ENCODE peak calls at places on chromosomes 2 and 18, in nine cellular contexts. E, G, J, T, K, O, C, Q and N are unnamed samples.

GRCh38 chr2:169895294-169895985 is 68.2 kb downstream of the UBR3 start:
- DNase-seq in E (no peak), G (peak), J (no peak), T (no peak), K (no peak), O (no peak), C (no peak), Q (no peak), N (no peak)

GRCh38 chr2:63078852-63079606 is 28.4 kb downstream of the OTX1 start:
- DNase-seq in E (no peak), G (no peak), J (peak), T (no peak), K (no peak), O (no peak), C (no peak), Q (no peak), N (no peak)

GRCh38 chr2:241811209-241811951 is 2.4 kb downstream of the NEU4 start:
- DNase-seq in E (no peak), G (no peak), J (no peak), T (peak), K (no peak), O (peak), C (no peak), Q (no peak), N (no peak)

GRCh38 chr2:45849491-45850283 is 198.2 kb downstream of the PRKCE start:
- DNase-seq in E (no peak), G (peak), J (no peak), T (peak), K (no peak), O (no peak), C (no peak), Q (no peak), N (no peak)

GRCh38 chr2:26243643-26244478 is 571 bp downstream of the HADHA start:
- DNase-seq in E (no peak), G (peak), J (peak), T (no peak), K (no peak), O (no peak), C (peak), Q (peak), N (peak)

GRCh38 chr2:238863231-238863630 is 15.3 kb downstream of the TWIST2 start:
- DNase-seq in E (no peak), G (no peak), J (no peak), T (no peak), K (peak), O (no peak), C (no peak), Q (no peak), N (no peak)

GRCh38 chr2:197184959-197185586 is 125.5 kb downstream of the ANKRD44 start:
- DNase-seq in E (no peak), G (peak), J (no peak), T (peak), K (peak), O (peak), C (no peak), Q (no peak), N (peak)

GRCh38 chr2:191657977-191658376 is 20.0 kb upstream of the NABP1 start:
- DNase-seq in E (no peak), G (peak), J (peak), T (no peak), K (no peak), O (no peak), C (no peak), Q (no peak), N (no peak)

GRCh38 chr2:237498341-237498740 is 11.3 kb downstream of the MLPH start:
- DNase-seq in E (no peak), G (no peak), J (no peak), T (no peak), K (no peak), O (no peak), C (no peak), Q (no peak), N (no peak)

GRCh38 chr18:57334383-57334782 is 18.0 kb upstream of the ST8SIA3 start:
- DNase-seq in E (no peak), G (no peak), J (no peak), T (no peak), K (no peak), O (no peak), C (no peak), Q (no peak), N (no peak)

GRCh38 chr2:216006164-216006663 is 7.1 kb downstream of the MREG start:
- DNase-seq in E (peak), G (no peak), J (peak), T (peak), K (no peak), O (no peak), C (no peak), Q (peak), N (no peak)

GRCh38 chr2:99605036-99605435 is 115.2 kb upstream of the REV1 start:
- DNase-seq in E (no peak), G (peak), J (no peak), T (no peak), K (no peak), O (no peak), C (no peak), Q (no peak), N (no peak)

GRCh38 chr18:59051470-59052165 is 88.1 kb upstream of the SEC11C start:
- DNase-seq in E (no peak), G (no peak), J (no peak), T (no peak), K (no peak), O (no peak), C (no peak), Q (no peak), N (no peak)

GRCh38 chr2:41907141-41907540 is 140.7 kb upstream of the PKDCC start:
- DNase-seq in E (no peak), G (no peak), J (no peak), T (no peak), K (no peak), O (no peak), C (no peak), Q (no peak), N (no peak)

GRCh38 chr18:80245781-80246655 is 1.3 kb downstream of the PARD6G start:
- DNase-seq in E (no peak), G (no peak), J (no peak), T (peak), K (peak), O (no peak), C (no peak), Q (no peak), N (no peak)

GRCh38 chr2:41930807-41931566 is 116.8 kb upstream of the PKDCC start:
- DNase-seq in E (no peak), G (no peak), J (no peak), T (peak), K (no peak), O (no peak), C (peak), Q (no peak), N (no peak)

GRCh38 chr2:120258140-120258539 is 5.5 kb downstream of the RALB start:
- DNase-seq in E (no peak), G (no peak), J (no peak), T (no peak), K (no peak), O (no peak), C (no peak), Q (no peak), N (no peak)

GRCh38 chr2:134717706-134718094 is 1.1 kb downstream of the TMEM163 start:
- DNase-seq in E (no peak), G (no peak), J (no peak), T (no peak), K (no peak), O (no peak), C (no peak), Q (no peak), N (no peak)

GRCh38 chr2:54629914-54630609 is 93.4 kb upstream of the EML6 start:
- DNase-seq in E (no peak), G (peak), J (no peak), T (no peak), K (no peak), O (peak), C (peak), Q (peak), N (peak)

GRCh38 chr2:45498661-45499550 is 112.2 kb downstream of the SRBD1 start:
- DNase-seq in E (no peak), G (no peak), J (no peak), T (no peak), K (no peak), O (no peak), C (no peak), Q (no peak), N (no peak)

DNA sequence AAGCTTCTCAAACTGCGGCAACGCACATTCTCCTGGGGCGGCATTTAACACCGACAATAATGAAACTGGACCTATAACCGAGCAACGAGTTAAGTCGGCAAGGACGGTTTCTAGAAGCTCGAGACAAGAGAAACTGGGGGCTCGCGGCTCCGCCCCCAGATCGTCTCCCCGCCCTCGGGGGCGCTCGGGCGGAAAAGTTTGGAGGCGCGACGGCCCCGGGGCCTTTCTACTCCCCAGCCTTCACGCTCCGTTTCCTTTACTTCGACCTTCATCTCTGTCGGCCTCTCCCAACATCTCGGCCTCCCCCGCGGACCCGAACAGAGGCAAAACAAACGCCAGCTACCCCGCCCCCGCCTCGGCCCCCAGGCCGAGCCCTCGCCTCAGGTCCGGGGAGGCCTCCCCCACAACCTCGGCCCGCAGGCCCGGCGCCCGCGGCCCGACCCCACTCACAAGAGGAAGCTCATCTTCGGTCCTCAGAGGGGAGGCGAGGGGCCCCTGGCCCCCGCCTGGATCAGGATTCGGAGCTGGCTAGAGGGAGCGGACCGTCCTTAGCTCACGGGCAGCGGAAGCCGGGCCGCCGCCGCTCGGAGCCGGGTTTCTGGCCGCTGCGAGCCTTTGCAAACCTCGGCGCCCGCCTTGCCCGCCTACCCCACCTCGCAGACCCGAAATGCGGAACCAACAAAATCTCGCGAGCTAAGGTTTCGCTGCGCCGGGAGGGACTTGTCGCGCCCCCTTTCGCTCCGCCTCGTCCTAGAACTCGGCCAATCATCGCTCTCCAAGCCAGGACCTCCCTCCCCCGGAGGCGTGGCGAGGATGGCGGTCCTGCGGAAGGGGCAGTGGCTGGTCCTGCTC is at the start of gene MOB1A:
- DNase-seq in E (peak), G (peak), J (peak), T (peak), K (peak), O (peak), C (peak), Q (peak), N (peak)
- TF ChIP-seq CTCF in E (no peak), G (no peak), J (no peak), T (peak), K (no peak), O (no peak), C (no peak), Q (no peak), N (no peak)

GRCh38 chr2:12738112-12738485 is 21.4 kb downstream of the TRIB2 start:
- DNase-seq in E (no peak), G (peak), J (peak), T (no peak), K (no peak), O (no peak), C (no peak), Q (no peak), N (no peak)

GRCh38 chr2:12737226-12738111 is 20.7 kb downstream of the TRIB2 start:
- DNase-seq in E (no peak), G (no peak), J (no peak), T (no peak), K (no peak), O (no peak), C (no peak), Q (no peak), N (no peak)

GRCh38 chr2:12733846-12734245 is 17.1 kb downstream of the TRIB2 start:
- DNase-seq in E (no peak), G (no peak), J (no peak), T (no peak), K (no peak), O (peak), C (no peak), Q (no peak), N (peak)

GRCh38 chr2:12732663-12733062 is 15.9 kb downstream of the TRIB2 start:
- DNase-seq in E (no peak), G (no peak), J (no peak), T (no peak), K (no peak), O (peak), C (no peak), Q (no peak), N (no peak)

GRCh38 chr2:12734914-12735654 is 18.3 kb downstream of the TRIB2 start:
- DNase-seq in E (no peak), G (no peak), J (no peak), T (no peak), K (no peak), O (no peak), C (no peak), Q (no peak), N (no peak)
- H3K27ac ChIP-seq in E (no peak), G (no peak), J (no peak), T (peak), K (no peak), O (peak), C (no peak), Q (no peak), N (peak)

GRCh38 chr2:131054488-131054887 is 38.8 kb downstream of the FAM168B start:
- DNase-seq in E (no peak), G (no peak), J (no peak), T (no peak), K (no peak), O (no peak), C (no peak), Q (no peak), N (no peak)
- TF ChIP-seq POLR2A in E (no peak), G (no peak), J (no peak), T (no peak), K (no peak), O (no peak), C (no peak), Q (no peak), N (no peak)

GRCh38 chr18:31819925-31820229 is 59.2 kb upstream of the SLC25A52 start:
- DNase-seq in E (no peak), G (no peak), J (no peak), T (no peak), K (no peak), O (no peak), C (no peak), Q (no peak), N (no peak)
- TF ChIP-seq CTCF in E (no peak), G (no peak), J (no peak), T (no peak), K (no peak), O (no peak), C (no peak), Q (no peak), N (no peak)

GRCh38 chr2:11892041-11892440 is 145.6 kb downstream of the LPIN1 start:
- DNase-seq in E (no peak), G (no peak), J (no peak), T (no peak), K (no peak), O (no peak), C (no peak), Q (no peak), N (no peak)
- H3K27ac ChIP-seq in E (no peak), G (no peak), J (no peak), T (no peak), K (no peak), O (no peak), C (no peak), Q (no peak), N (no peak)

DNA sequence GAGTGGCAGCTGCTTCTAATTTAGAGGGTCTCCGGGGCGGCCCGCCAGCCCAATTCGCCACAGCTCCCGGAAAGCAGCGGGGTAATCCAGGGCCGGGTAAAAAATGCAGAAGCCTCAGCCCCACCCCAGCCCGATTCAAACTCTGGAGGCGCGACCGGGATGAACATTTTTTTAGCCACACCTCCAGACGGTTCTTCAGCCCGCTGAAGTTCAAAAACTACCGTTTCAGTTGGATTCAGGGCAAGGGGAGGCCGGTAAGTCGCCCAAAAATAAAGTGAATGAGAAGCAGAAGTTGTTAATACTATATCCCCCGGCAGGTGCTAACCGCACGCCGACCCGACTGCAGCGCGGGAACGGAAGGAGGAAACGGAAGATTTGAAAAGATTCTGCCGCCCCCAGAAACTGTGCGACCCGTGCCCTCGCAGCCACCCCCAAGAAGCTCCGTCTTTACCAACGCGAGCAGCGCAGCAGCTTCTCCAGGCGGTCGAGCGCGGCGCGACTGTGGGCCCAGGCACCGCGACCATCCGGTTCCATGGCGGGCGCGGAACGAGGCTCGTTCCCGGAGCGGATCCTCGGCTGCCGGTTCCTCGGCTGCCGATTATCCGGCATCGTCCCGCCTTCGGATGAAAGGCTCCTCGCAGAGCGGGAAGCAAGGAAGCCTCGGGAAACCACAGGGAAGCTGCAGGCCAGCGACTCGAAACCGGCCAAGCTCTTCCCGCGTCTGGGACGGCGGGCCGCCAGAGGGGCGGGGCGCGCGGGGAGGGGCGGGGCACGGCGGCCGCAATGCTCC is at the start of gene BARD1:
- DNase-seq in E (no peak), G (peak), J (no peak), T (peak), K (no peak), O (peak), C (peak), Q (peak), N (peak)
- TF ChIP-seq POLR2A in E (peak), G (no peak), J (no peak), T (peak), K (no peak), O (no peak), C (peak), Q (peak), N (no peak)

GRCh38 chr18:48669991-48670750 is 131.3 kb downstream of the CTIF start:
- DNase-seq in E (no peak), G (no peak), J (no peak), T (no peak), K (peak), O (no peak), C (no peak), Q (no peak), N (no peak)

GRCh38 chr18:48667276-48668254 is 128.7 kb downstream of the CTIF start:
- DNase-seq in E (no peak), G (peak), J (no peak), T (no peak), K (peak), O (no peak), C (no peak), Q (no peak), N (no peak)

GRCh38 chr18:48666613-48667012 is 127.8 kb downstream of the CTIF start:
- DNase-seq in E (no peak), G (no peak), J (no peak), T (no peak), K (peak), O (no peak), C (no peak), Q (no peak), N (no peak)

GRCh38 chr18:48669180-48669675 is 130.4 kb downstream of the CTIF start:
- DNase-seq in E (no peak), G (no peak), J (no peak), T (no peak), K (no peak), O (no peak), C (no peak), Q (no peak), N (no peak)

DNA sequence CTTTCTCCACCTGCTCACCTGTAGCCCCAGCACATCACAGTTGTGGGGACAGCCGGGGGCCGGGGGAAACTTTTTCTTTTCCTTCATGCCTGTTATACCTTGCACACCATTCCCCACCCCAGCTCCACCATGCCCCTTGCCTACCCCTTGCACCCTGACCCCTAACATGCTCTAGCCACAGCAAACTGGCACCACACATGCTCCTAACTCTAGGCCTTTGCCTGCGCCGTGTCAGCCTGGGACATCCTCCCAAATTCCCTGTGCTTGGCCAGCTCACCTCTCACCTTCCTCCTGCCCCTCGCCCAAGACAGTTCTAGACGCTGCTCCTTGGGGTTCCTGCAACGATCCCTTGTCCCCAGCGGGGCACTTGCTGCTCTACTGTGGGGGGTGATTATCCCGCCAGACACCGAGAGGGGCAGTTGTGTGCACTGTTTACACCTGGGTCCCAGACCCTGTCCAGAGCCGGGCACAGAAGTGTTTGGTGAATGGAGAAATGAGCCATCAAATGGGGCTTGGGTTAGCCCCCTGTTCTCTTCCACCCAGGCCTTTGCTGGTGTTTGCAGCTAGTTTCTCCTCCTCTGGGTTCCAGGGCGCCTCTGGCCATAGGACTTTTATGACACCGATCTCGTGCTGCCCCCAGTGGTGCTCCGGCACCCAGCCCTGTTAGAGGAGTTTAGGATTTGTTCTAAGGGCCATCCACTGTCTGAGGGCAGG is 129.8 kb downstream of the CTIF start:
- DNase-seq in E (no peak), G (no peak), J (no peak), T (no peak), K (peak), O (no peak), C (no peak), Q (no peak), N (no peak)
- TF ChIP-seq CTCF in E (no peak), G (peak), J (no peak), T (no peak), K (no peak), O (peak), C (no peak), Q (no peak), N (no peak)

DNA sequence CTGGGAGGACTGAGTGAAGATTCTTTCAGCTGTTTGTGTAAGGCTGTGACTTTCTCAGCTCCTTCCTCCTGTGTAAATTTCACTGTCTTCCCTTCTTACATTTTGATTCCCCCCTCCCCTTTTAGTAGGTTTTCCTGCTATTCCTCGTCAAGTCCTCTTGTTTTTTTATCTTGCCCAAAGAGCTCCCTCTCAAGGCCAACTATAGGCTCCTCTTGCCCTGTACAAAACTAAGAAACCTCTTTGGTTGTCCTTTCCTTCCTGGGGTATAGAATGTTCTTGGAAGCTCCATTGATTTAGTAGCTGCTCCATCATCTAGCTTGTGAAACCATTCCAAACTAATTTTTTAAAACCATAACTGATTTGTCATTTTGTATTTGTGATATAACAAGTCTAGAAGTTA is 7.3 kb downstream of the CCDC121 start:
- DNase-seq in E (no peak), G (no peak), J (no peak), T (no peak), K (no peak), O (no peak), C (no peak), Q (no peak), N (no peak)
- H3K27ac ChIP-seq in E (no peak), G (no peak), J (no peak), T (no peak), K (no peak), O (no peak), C (no peak), Q (no peak), N (no peak)